ENCODE peak calls at places on chromosomes 11 and 22, in eight cellular contexts. N, L, I, Q, H, S, V and G are unnamed samples.
A peak's percentile ranks its signal among the peaks of the same experiment; 100 is the strongest.

GRCh38 chr11:38315151-38315550 is 1717.1 kb upstream of the RAG2 start:
- DNase-seq in S (no peak), I (no peak), L (no peak), Q (no peak), N (no peak), V (no peak), H (peak; percentile 63), G (no peak)

GRCh38 chr22:36224245-36224644 is 15.1 kb downstream of the APOL2 start:
- DNase-seq in Q (no peak), N (no peak), S (no peak), H (peak; percentile 55), I (no peak), L (no peak), V (no peak), G (no peak)

GRCh38 chr22:40325315-40325714 is 21.0 kb upstream of the ADSL start:
- DNase-seq in V (no peak), S (no peak), Q (no peak), I (no peak), N (no peak), L (no peak), H (no peak), G (peak; percentile 41)

GRCh38 chr11:12531681-12532080 is 142.5 kb upstream of the TEAD1 start:
- DNase-seq in Q (no peak), S (no peak), L (no peak), V (no peak), H (no peak), I (no peak), N (no peak), G (no peak)

GRCh38 chr22:48495751-48496080 is 1332.0 kb downstream of the BRD1 start:
- DNase-seq in L (no peak), Q (no peak), H (no peak), I (no peak), N (no peak), S (no peak), V (no peak), G (no peak)

GRCh38 chr11:117827521-117828511 is 3.3 kb upstream of the FXYD2 start:
- DNase-seq in Q (no peak), V (no peak), L (no peak), N (peak; percentile 16), S (no peak), H (no peak), I (peak; percentile 76), G (no peak)

GRCh38 chr11:127217941-127218615 is 217.5 kb upstream of the KIRREL3 start:
- DNase-seq in N (no peak), I (no peak), V (no peak), H (no peak), S (no peak), Q (no peak), L (no peak), G (no peak)

GRCh38 chr11:45024846-45025623 is 74.4 kb upstream of the TP53I11 start:
- DNase-seq in I (no peak), H (no peak), S (no peak), N (no peak), Q (no peak), V (no peak), L (no peak), G (no peak)

GRCh38 chr11:35146074-35146521 is 7.1 kb downstream of the CD44 start:
- DNase-seq in V (no peak), H (no peak), L (no peak), S (no peak), Q (no peak), N (no peak), I (no peak), G (no peak)

GRCh38 chr22:30743257-30744020 is 48.8 kb downstream of the OSBP2 start:
- DNase-seq in V (no peak), L (no peak), S (no peak), Q (no peak), H (no peak), N (no peak), I (no peak), G (no peak)

GRCh38 chr11:46446343-46446751 is 54.8 kb upstream of the CHRM4 start:
- DNase-seq in V (peak; percentile 58), I (no peak), L (no peak), S (no peak), N (no peak), Q (no peak), H (no peak), G (peak; percentile 43)

GRCh38 chr22:35552186-35552842 is 11.7 kb downstream of the RASD2 start:
- DNase-seq in Q (peak; percentile 60), V (no peak), S (peak; percentile 38), L (no peak), N (no peak), H (peak; percentile 47), I (no peak), G (no peak)

GRCh38 chr11:130785376-130786110 is 130.7 kb downstream of the SNX19 start:
- DNase-seq in V (peak; percentile 63), I (no peak), S (no peak), L (peak; percentile 31), Q (peak; percentile 53), H (no peak), N (no peak), G (peak; percentile 50)

GRCh38 chr11:99585606-99586005 is 564.9 kb downstream of the CNTN5 start:
- DNase-seq in H (peak; percentile 54), S (no peak), V (no peak), I (no peak), Q (no peak), N (no peak), L (no peak), G (no peak)

GRCh38 chr11:62601114-62601363 is 626 bp downstream of the MTA2 start:
- DNase-seq in S (no peak), N (peak; percentile 49), H (peak; percentile 34), Q (no peak), I (peak; percentile 24), V (peak; percentile 45), L (no peak), G (no peak)

GRCh38 chr11:65650547-65651338 is 12.0 kb downstream of the RELA start:
- DNase-seq in I (no peak), N (no peak), Q (no peak), V (no peak), L (no peak), H (peak; percentile 71), S (no peak), G (no peak)

GRCh38 chr22:40541300-40541699 is 95.2 kb downstream of the MRTFA start:
- DNase-seq in L (no peak), Q (no peak), I (no peak), V (no peak), N (no peak), H (no peak), S (no peak), G (no peak)

GRCh38 chr11:559712-560304 is 730 bp downstream of the LMNTD2 start:
- DNase-seq in Q (no peak), I (no peak), S (no peak), V (no peak), N (no peak), H (peak; percentile 70), L (no peak), G (no peak)

GRCh38 chr11:13333456-13333957 is 55.9 kb downstream of the BMAL1 start:
- DNase-seq in S (no peak), L (peak; percentile 52), I (no peak), H (no peak), V (no peak), N (no peak), Q (no peak), G (peak; percentile 72)

GRCh38 chr11:122711831-122712378 is 56.4 kb downstream of the UBASH3B start:
- DNase-seq in V (peak; percentile 84), N (no peak), L (peak; percentile 14), S (no peak), H (no peak), Q (no peak), I (no peak), G (peak; percentile 71)

GRCh38 chr11:77093987-77094840 is 8.4 kb upstream of the OMP start:
- DNase-seq in L (no peak), Q (no peak), H (no peak), I (no peak), V (no peak), S (no peak), N (no peak), G (no peak)

GRCh38 chr22:42947211-42947990 is 67.5 kb downstream of the PACSIN2 start:
- DNase-seq in Q (peak; percentile 43), N (no peak), V (no peak), H (no peak), L (peak; percentile 29), S (no peak), I (no peak), G (peak; percentile 55)